ENCODE peak calls at places on chromosomes 3 and 15, in nine cellular contexts. M is HS-5; I is GM18507; D is NCI-H2081; S is smooth muscle cell of the brain vasculature; O is pancreas; F is activated T-cell treated with anti-CD3 and anti-CD28 coated beads, Interleukin-2, amount 50 U/mL, for 72 hours; J is endothelial cell; V is fibroblast of the aortic adventitia. A is an unnamed sample.

GRCh38 chr3:46383946-46384330 is 13.2 kb downstream of the CCR5 start:
- DNase-seq in M (no peak), I (no peak), D (no peak), S (no peak), O (no peak), F (no peak), J (no peak), V (no peak), A (no peak)

GRCh38 chr3:9916734-9917680 is at the start of gene IL17RC:
- DNase-seq in M (peak; percentile 89), I (no peak), D (peak; percentile 70), S (peak; percentile 65), O (peak; percentile 92), F (peak; percentile 38), J (peak; percentile 64), V (peak; percentile 83), A (peak; percentile 35)

GRCh38 chr3:19173945-19174344 is 25.6 kb downstream of the KCNH8 start:
- DNase-seq in M (no peak), I (no peak), D (no peak), S (no peak), O (no peak), F (no peak), J (no peak), V (no peak), A (no peak)

GRCh38 chr15:73940061-73940981 is 14.1 kb downstream of the LOXL1 start:
- DNase-seq in M (no peak), I (no peak), D (no peak), S (no peak), O (no peak), F (no peak), J (no peak), V (peak; percentile 50), A (no peak)

GRCh38 chr3:107911337-107912000 is 179.4 kb downstream of the CD47 start:
- DNase-seq in M (no peak), I (no peak), D (no peak), S (no peak), O (no peak), F (no peak), J (no peak), V (no peak), A (no peak)

GRCh38 chr3:130699765-130700164 is 46.9 kb downstream of the PIK3R4 start:
- DNase-seq in M (no peak), I (peak; percentile 7), D (peak; percentile 52), S (no peak), O (no peak), F (no peak), J (no peak), V (peak; percentile 15), A (no peak)

GRCh38 chr3:123768480-123769359 is 115.4 kb downstream of the MYLK start:
- DNase-seq in M (no peak), I (no peak), D (no peak), S (no peak), O (no peak), F (no peak), J (no peak), V (no peak), A (no peak)

GRCh38 chr15:52790166-52790708 is at the start of gene ONECUT1:
- DNase-seq in M (no peak), I (peak; percentile 70), D (peak; percentile 72), S (no peak), O (peak; percentile 90), F (peak; percentile 76), J (peak; percentile 78), V (peak; percentile 11), A (peak; percentile 76)

GRCh38 chr3:58299839-58300516 is 6.1 kb upstream of the RPP14 start:
- DNase-seq in M (peak; percentile 19), I (no peak), D (no peak), S (no peak), O (no peak), F (no peak), J (no peak), V (peak; percentile 84), A (no peak)

GRCh38 chr3:51966486-51966885 is 768 bp downstream of the PCBP4 start:
- DNase-seq in M (no peak), I (no peak), D (no peak), S (no peak), O (peak; percentile 40), F (no peak), J (no peak), V (no peak), A (no peak)

GRCh38 chr3:39189648-39190269 is 2.6 kb downstream of the XIRP1 start:
- DNase-seq in M (no peak), I (peak; percentile 55), D (peak; percentile 66), S (no peak), O (peak; percentile 81), F (peak; percentile 60), J (peak; percentile 72), V (peak; percentile 72), A (peak; percentile 71)

GRCh38 chr15:50109086-50109987 is 9.7 kb downstream of the ATP8B4 start:
- DNase-seq in M (no peak), I (no peak), D (peak; percentile 28), S (peak; percentile 24), O (no peak), F (no peak), J (no peak), V (peak; percentile 59), A (no peak)

GRCh38 chr3:53250453-53250852 is 5.4 kb downstream of the TKT start:
- DNase-seq in M (no peak), I (no peak), D (no peak), S (no peak), O (no peak), F (no peak), J (no peak), V (no peak), A (no peak)

GRCh38 chr15:89399390-89400120 is 64.9 kb upstream of the POLG start:
- DNase-seq in M (no peak), I (peak; percentile 55), D (peak; percentile 66), S (no peak), O (peak; percentile 38), F (peak; percentile 66), J (peak; percentile 63), V (no peak), A (peak; percentile 74)

GRCh38 chr15:39774688-39775267 is 7.9 kb downstream of the FSIP1 start:
- DNase-seq in M (no peak), I (no peak), D (no peak), S (no peak), O (no peak), F (peak; percentile 46), J (no peak), V (no peak), A (no peak)

GRCh38 chr15:59138243-59138642 is 33.3 kb downstream of the CCNB2 start:
- DNase-seq in M (no peak), I (peak; percentile 60), D (peak; percentile 20), S (no peak), O (no peak), F (peak; percentile 66), J (peak; percentile 82), V (peak; percentile 48), A (peak; percentile 70)

GRCh38 chr15:69357773-69358765 is 56.1 kb upstream of the KIF23 start:
- DNase-seq in M (no peak), I (no peak), D (no peak), S (peak; percentile 51), O (peak; percentile 45), F (no peak), J (no peak), V (peak; percentile 9), A (no peak)

GRCh38 chr15:101675796-101676582 is 23.8 kb upstream of the TM2D3 start:
- DNase-seq in M (peak; percentile 44), I (peak; percentile 29), D (no peak), S (peak; percentile 67), O (no peak), F (no peak), J (no peak), V (peak; percentile 56), A (no peak)

GRCh38 chr3:33134026-33134625 is 20.3 kb downstream of the CRTAP start:
- DNase-seq in M (no peak), I (no peak), D (no peak), S (no peak), O (no peak), F (no peak), J (no peak), V (no peak), A (no peak)

GRCh38 chr3:124679048-124679638 is 51.1 kb upstream of the UMPS start:
- DNase-seq in M (no peak), I (no peak), D (no peak), S (no peak), O (no peak), F (no peak), J (no peak), V (no peak), A (no peak)

GRCh38 chr3:13364602-13365271 is 55.4 kb downstream of the NUP210 start:
- DNase-seq in M (no peak), I (no peak), D (no peak), S (peak; percentile 81), O (no peak), F (no peak), J (no peak), V (no peak), A (no peak)

GRCh38 chr3:126659915-126660886 is 5.3 kb upstream of the TXNRD3 start:
- DNase-seq in M (no peak), I (no peak), D (no peak), S (no peak), O (no peak), F (no peak), J (no peak), V (no peak), A (no peak)

GRCh38 chr3:143775401-143775970 is 72.8 kb downstream of the SLC9A9 start:
- DNase-seq in M (peak; percentile 29), I (peak; percentile 36), D (peak; percentile 93), S (no peak), O (no peak), F (peak; percentile 19), J (no peak), V (peak; percentile 67), A (no peak)

GRCh38 chr15:28043625-28044520 is 55.2 kb downstream of the OCA2 start:
- DNase-seq in M (no peak), I (no peak), D (no peak), S (no peak), O (no peak), F (no peak), J (no peak), V (no peak), A (no peak)

GRCh38 chr3:124032351-124032880 is 40.5 kb upstream of the ROPN1 start:
- DNase-seq in M (no peak), I (no peak), D (peak; percentile 82), S (no peak), O (peak; percentile 17), F (no peak), J (no peak), V (peak; percentile 2), A (no peak)

GRCh38 chr3:33035596-33035995 is 61.4 kb downstream of the GLB1 start:
- DNase-seq in M (peak; percentile 56), I (no peak), D (no peak), S (no peak), O (no peak), F (no peak), J (no peak), V (peak; percentile 58), A (no peak)

GRCh38 chr15:59366368-59367021 is 6.2 kb downstream of the MYO1E start:
- DNase-seq in M (no peak), I (no peak), D (no peak), S (no peak), O (no peak), F (no peak), J (no peak), V (peak; percentile 79), A (no peak)

GRCh38 chr3:144259267-144259666 is 287.6 kb downstream of the DIPK2A start:
- DNase-seq in M (no peak), I (no peak), D (no peak), S (no peak), O (no peak), F (no peak), J (no peak), V (no peak), A (no peak)

GRCh38 chr15:78810377-78811123 is 714 bp downstream of the ADAMTS7 start:
- DNase-seq in M (no peak), I (no peak), D (peak; percentile 15), S (no peak), O (peak; percentile 65), F (no peak), J (peak; percentile 63), V (peak; percentile 40), A (peak; percentile 49)

GRCh38 chr3:99499235-99499798 is 139.1 kb upstream of the COL8A1 start:
- DNase-seq in M (no peak), I (no peak), D (peak; percentile 19), S (no peak), O (no peak), F (no peak), J (peak; percentile 49), V (peak; percentile 81), A (no peak)

GRCh38 chr3:127688416-127689265 is 15.9 kb downstream of the ABTB1 start:
- DNase-seq in M (no peak), I (no peak), D (peak; percentile 33), S (no peak), O (no peak), F (no peak), J (no peak), V (no peak), A (no peak)